ENCODE peak calls at places on chromosome 22, in six cellular contexts. One of them, this sample, is unnamed.

GRCh38 chr22:24430431-24431308 is 3.3 kb downstream of the ADORA2A start:
- DNase-seq in HuH-7.5: no peak
- DNase-seq in amniotic epithelial cell: no peak
- DNase-seq in HEK293T: no peak
- DNase-seq in T follicular helper cell: no peak
- DNase-seq in CD4-positive, CD25-positive, alpha-beta regulatory T cell: no peak
- DNase-seq in this sample: no peak

GRCh38 chr22:46290843-46291785 is 5.6 kb upstream of the GTSE1 start:
- DNase-seq in HuH-7.5: no peak
- DNase-seq in amniotic epithelial cell: no peak
- DNase-seq in HEK293T: no peak
- DNase-seq in T follicular helper cell: no peak
- DNase-seq in CD4-positive, CD25-positive, alpha-beta regulatory T cell: no peak
- DNase-seq in this sample: no peak

GRCh38 chr22:49147171-49147570 is 680.5 kb downstream of the BRD1 start:
- DNase-seq in HuH-7.5: no peak
- DNase-seq in amniotic epithelial cell: no peak
- DNase-seq in HEK293T: no peak
- DNase-seq in T follicular helper cell: no peak
- DNase-seq in CD4-positive, CD25-positive, alpha-beta regulatory T cell: no peak
- DNase-seq in this sample: no peak

GRCh38 chr22:37276771-37277170 is 5.5 kb upstream of the CYTH4 start:
- DNase-seq in HuH-7.5: no peak
- DNase-seq in amniotic epithelial cell: peak; percentile 54
- DNase-seq in HEK293T: peak; percentile 46
- DNase-seq in T follicular helper cell: no peak
- DNase-seq in CD4-positive, CD25-positive, alpha-beta regulatory T cell: no peak
- DNase-seq in this sample: no peak

GRCh38 chr22:48941903-48942625 is 885.6 kb downstream of the BRD1 start:
- DNase-seq in HuH-7.5: no peak
- DNase-seq in amniotic epithelial cell: no peak
- DNase-seq in HEK293T: no peak
- DNase-seq in T follicular helper cell: no peak
- DNase-seq in CD4-positive, CD25-positive, alpha-beta regulatory T cell: no peak
- DNase-seq in this sample: no peak

GRCh38 chr22:19930537-19931486 is 10.8 kb upstream of the COMT start:
- DNase-seq in HuH-7.5: no peak
- DNase-seq in amniotic epithelial cell: no peak
- DNase-seq in HEK293T: no peak
- DNase-seq in T follicular helper cell: no peak
- DNase-seq in CD4-positive, CD25-positive, alpha-beta regulatory T cell: no peak
- DNase-seq in this sample: no peak

GRCh38 chr22:47307326-47307725 is 544.9 kb downstream of the TBC1D22A start:
- DNase-seq in HuH-7.5: no peak
- DNase-seq in amniotic epithelial cell: peak; percentile 11
- DNase-seq in HEK293T: no peak
- DNase-seq in T follicular helper cell: no peak
- DNase-seq in CD4-positive, CD25-positive, alpha-beta regulatory T cell: no peak
- DNase-seq in this sample: no peak

GRCh38 chr22:23063539-23064380 is 6.6 kb upstream of the GNAZ start:
- DNase-seq in HuH-7.5: no peak
- DNase-seq in amniotic epithelial cell: no peak
- DNase-seq in HEK293T: no peak
- DNase-seq in T follicular helper cell: no peak
- DNase-seq in CD4-positive, CD25-positive, alpha-beta regulatory T cell: no peak
- DNase-seq in this sample: no peak

GRCh38 chr22:24498826-24499225 is 3.7 kb downstream of the UPB1 start:
- DNase-seq in HuH-7.5: no peak
- DNase-seq in amniotic epithelial cell: peak; percentile 52
- DNase-seq in HEK293T: no peak
- DNase-seq in T follicular helper cell: no peak
- DNase-seq in CD4-positive, CD25-positive, alpha-beta regulatory T cell: no peak
- DNase-seq in this sample: no peak

GRCh38 chr22:23501708-23502107 is 78.4 kb downstream of the IGLL1 start:
- DNase-seq in HuH-7.5: no peak
- DNase-seq in amniotic epithelial cell: no peak
- DNase-seq in HEK293T: no peak
- DNase-seq in T follicular helper cell: no peak
- DNase-seq in CD4-positive, CD25-positive, alpha-beta regulatory T cell: no peak
- DNase-seq in this sample: no peak

GRCh38 chr22:37664249-37665101 is 6.0 kb downstream of the PDXP start:
- DNase-seq in HuH-7.5: no peak
- DNase-seq in amniotic epithelial cell: no peak
- DNase-seq in HEK293T: no peak
- DNase-seq in T follicular helper cell: no peak
- DNase-seq in CD4-positive, CD25-positive, alpha-beta regulatory T cell: no peak
- DNase-seq in this sample: no peak

GRCh38 chr22:20264614-20265452 is 3.3 kb downstream of the RTN4R start:
- DNase-seq in HuH-7.5: no peak
- DNase-seq in amniotic epithelial cell: no peak
- DNase-seq in HEK293T: no peak
- DNase-seq in T follicular helper cell: no peak
- DNase-seq in CD4-positive, CD25-positive, alpha-beta regulatory T cell: no peak
- DNase-seq in this sample: no peak

GRCh38 chr22:49877642-49878041 is 24.0 kb downstream of the ZBED4 start:
- DNase-seq in HuH-7.5: no peak
- DNase-seq in amniotic epithelial cell: no peak
- DNase-seq in HEK293T: no peak
- DNase-seq in T follicular helper cell: no peak
- DNase-seq in CD4-positive, CD25-positive, alpha-beta regulatory T cell: no peak
- DNase-seq in this sample: no peak

This sample was measured in amniotic stem cell.